ENCODE peak calls at places on chromosome 7, in nine cellular contexts. U is amygdala; J is activated effector memory CD4-positive, alpha-beta T cell treated with Interleukin-2 at 50 U/mL for 16 hours; L is stimulated activated CD4-positive, alpha-beta T cell treated with anti-CD3 and anti-CD28 coated beads, TNF-alpha, amount 100 ng/mL, for 4 hours; K is Ammon's horn; H is B cell; Z is GM23338; B is anterior cingulate cortex; E is K562. F is an unnamed sample.

GRCh38 chr7:5001911-5002310 is 42.9 kb upstream of the MMD2 start:
- DNase-seq in B (no peak), L (no peak), J (no peak), U (no peak), Z (no peak), E (no peak), K (no peak), H (no peak), F (no peak)

GRCh38 chr7:45972629-45973312 is 51.7 kb upstream of the IGFBP3 start:
- DNase-seq in U (no peak), Z (no peak), J (no peak), B (no peak), E (no peak), K (no peak), H (no peak), L (no peak), F (no peak)

GRCh38 chr7:76512941-76513816 is 2.8 kb downstream of the UPK3B start:
- DNase-seq in J (no peak), H (no peak), Z (peak; percentile 81), L (no peak), E (peak; percentile 75), U (no peak), B (no peak), K (peak; percentile 1), F (no peak)

GRCh38 chr7:16417958-16418357 is 3.4 kb downstream of the CRPPA start:
- DNase-seq in L (no peak), J (no peak), Z (no peak), U (no peak), H (no peak), B (no peak), E (no peak), K (no peak), F (no peak)

GRCh38 chr7:37786741-37787569 is 61.4 kb upstream of the NME8 start:
- DNase-seq in K (peak; percentile 33), B (no peak), Z (no peak), H (peak; percentile 47), U (no peak), E (no peak), J (no peak), L (no peak), F (no peak)

GRCh38 chr7:30989824-30990140 is 26.0 kb downstream of the GHRHR start:
- DNase-seq in U (no peak), Z (no peak), J (no peak), K (no peak), H (no peak), L (no peak), B (no peak), E (no peak), F (no peak)

GRCh38 chr7:117724898-117725297 is 148.3 kb downstream of the CTTNBP2 start:
- DNase-seq in U (no peak), L (no peak), H (no peak), K (no peak), B (no peak), Z (no peak), J (no peak), E (no peak), F (no peak)

GRCh38 chr7:17524746-17525145 is 226.3 kb downstream of the AHR start:
- DNase-seq in Z (no peak), B (no peak), J (no peak), K (no peak), E (no peak), H (no peak), L (no peak), U (no peak), F (no peak)

GRCh38 chr7:102842284-102842683 is 70.5 kb upstream of the LRRC17 start:
- DNase-seq in U (no peak), E (no peak), K (no peak), Z (no peak), H (no peak), L (no peak), B (no peak), J (no peak), F (no peak)

GRCh38 chr7:131015131-131015954 is 281.3 kb upstream of the KLF14 start:
- DNase-seq in J (no peak), E (no peak), K (no peak), Z (no peak), H (no peak), U (no peak), B (no peak), L (no peak), F (no peak)

GRCh38 chr7:41399171-41399570 is 303.7 kb downstream of the INHBA start:
- DNase-seq in U (no peak), B (no peak), L (no peak), J (no peak), E (no peak), H (no peak), Z (no peak), K (no peak), F (no peak)

GRCh38 chr7:132806834-132807233 is 230.6 kb upstream of the PLXNA4 start:
- DNase-seq in E (no peak), J (no peak), B (no peak), L (no peak), U (no peak), K (no peak), Z (no peak), H (no peak), F (no peak)